ENCODE peak calls at places on chromosomes 12 and 14, in four cellular contexts. One of them, this sample, is unnamed.

GRCh38 chr12:19689226-19689625 is 249.9 kb downstream of the AEBP2 start:
- DNase-seq in AG09319: no peak
- DNase-seq in stimulated activated CD4-positive, alpha-beta T cell treated with anti-CD3 and anti-CD28 coated beads, TNF-alpha, amount 100 ng/mL, for 4 hours: no peak
- DNase-seq in DMS153: no peak
- DNase-seq in this sample: no peak

GRCh38 chr12:6333566-6333965 is 8.3 kb downstream of the TNFRSF1A start:
- DNase-seq in AG09319: no peak
- DNase-seq in stimulated activated CD4-positive, alpha-beta T cell treated with anti-CD3 and anti-CD28 coated beads, TNF-alpha, amount 100 ng/mL, for 4 hours: no peak
- DNase-seq in DMS153: no peak
- DNase-seq in this sample: no peak

GRCh38 chr12:69553626-69554248 is 31.5 kb upstream of the CCT2 start:
- DNase-seq in AG09319: peak
- DNase-seq in stimulated activated CD4-positive, alpha-beta T cell treated with anti-CD3 and anti-CD28 coated beads, TNF-alpha, amount 100 ng/mL, for 4 hours: no peak
- DNase-seq in DMS153: peak
- DNase-seq in this sample: peak

GRCh38 chr14:98069712-98070133 is 1202.3 kb downstream of the BCL11B start:
- DNase-seq in AG09319: no peak
- DNase-seq in stimulated activated CD4-positive, alpha-beta T cell treated with anti-CD3 and anti-CD28 coated beads, TNF-alpha, amount 100 ng/mL, for 4 hours: no peak
- DNase-seq in DMS153: no peak
- DNase-seq in this sample: peak

GRCh38 chr14:96297000-96297399 is 41.0 kb downstream of the BDKRB1 start:
- DNase-seq in AG09319: no peak
- DNase-seq in stimulated activated CD4-positive, alpha-beta T cell treated with anti-CD3 and anti-CD28 coated beads, TNF-alpha, amount 100 ng/mL, for 4 hours: no peak
- DNase-seq in DMS153: no peak
- DNase-seq in this sample: no peak

GRCh38 chr14:77000340-77001235 is 27.9 kb downstream of the IRF2BPL start:
- DNase-seq in AG09319: no peak
- DNase-seq in stimulated activated CD4-positive, alpha-beta T cell treated with anti-CD3 and anti-CD28 coated beads, TNF-alpha, amount 100 ng/mL, for 4 hours: no peak
- DNase-seq in DMS153: peak
- DNase-seq in this sample: no peak

GRCh38 chr12:77131977-77132490 is 66.7 kb upstream of the E2F7 start:
- DNase-seq in AG09319: no peak
- DNase-seq in stimulated activated CD4-positive, alpha-beta T cell treated with anti-CD3 and anti-CD28 coated beads, TNF-alpha, amount 100 ng/mL, for 4 hours: no peak
- DNase-seq in DMS153: no peak
- DNase-seq in this sample: no peak

GRCh38 chr12:15997910-15998309 is 86.8 kb downstream of the DERA start:
- DNase-seq in AG09319: no peak
- DNase-seq in stimulated activated CD4-positive, alpha-beta T cell treated with anti-CD3 and anti-CD28 coated beads, TNF-alpha, amount 100 ng/mL, for 4 hours: no peak
- DNase-seq in DMS153: no peak
- DNase-seq in this sample: no peak

GRCh38 chr12:116892318-116892717 is 11.1 kb upstream of the HRK start:
- DNase-seq in AG09319: no peak
- DNase-seq in stimulated activated CD4-positive, alpha-beta T cell treated with anti-CD3 and anti-CD28 coated beads, TNF-alpha, amount 100 ng/mL, for 4 hours: no peak
- DNase-seq in DMS153: no peak
- DNase-seq in this sample: no peak

GRCh38 chr12:123934829-123935228 is 37.8 kb downstream of the CCDC92 start:
- DNase-seq in AG09319: no peak
- DNase-seq in stimulated activated CD4-positive, alpha-beta T cell treated with anti-CD3 and anti-CD28 coated beads, TNF-alpha, amount 100 ng/mL, for 4 hours: no peak
- DNase-seq in DMS153: no peak
- DNase-seq in this sample: no peak

GRCh38 chr14:60789656-60790055 is 55.1 kb downstream of the MNAT1 start:
- DNase-seq in AG09319: no peak
- DNase-seq in stimulated activated CD4-positive, alpha-beta T cell treated with anti-CD3 and anti-CD28 coated beads, TNF-alpha, amount 100 ng/mL, for 4 hours: no peak
- DNase-seq in DMS153: no peak
- DNase-seq in this sample: no peak

GRCh38 chr12:62252576-62252975 is 7.6 kb upstream of the USP15 start:
- DNase-seq in AG09319: no peak
- DNase-seq in stimulated activated CD4-positive, alpha-beta T cell treated with anti-CD3 and anti-CD28 coated beads, TNF-alpha, amount 100 ng/mL, for 4 hours: no peak
- DNase-seq in DMS153: no peak
- DNase-seq in this sample: no peak

GRCh38 chr12:58930770-58931324 is 10.5 kb upstream of the LRIG3 start:
- DNase-seq in AG09319: no peak
- DNase-seq in stimulated activated CD4-positive, alpha-beta T cell treated with anti-CD3 and anti-CD28 coated beads, TNF-alpha, amount 100 ng/mL, for 4 hours: no peak
- DNase-seq in DMS153: no peak
- DNase-seq in this sample: no peak

GRCh38 chr12:115859231-115859630 is 418.3 kb downstream of the MED13L start:
- DNase-seq in AG09319: no peak
- DNase-seq in stimulated activated CD4-positive, alpha-beta T cell treated with anti-CD3 and anti-CD28 coated beads, TNF-alpha, amount 100 ng/mL, for 4 hours: no peak
- DNase-seq in DMS153: no peak
- DNase-seq in this sample: no peak

GRCh38 chr12:12908252-12908651 is 16.9 kb downstream of the GPRC5A start:
- DNase-seq in AG09319: no peak
- DNase-seq in stimulated activated CD4-positive, alpha-beta T cell treated with anti-CD3 and anti-CD28 coated beads, TNF-alpha, amount 100 ng/mL, for 4 hours: no peak
- DNase-seq in DMS153: no peak
- DNase-seq in this sample: no peak

GRCh38 chr12:70919597-70920035 is 922 bp downstream of the PTPRR start:
- DNase-seq in AG09319: no peak
- DNase-seq in stimulated activated CD4-positive, alpha-beta T cell treated with anti-CD3 and anti-CD28 coated beads, TNF-alpha, amount 100 ng/mL, for 4 hours: no peak
- DNase-seq in DMS153: no peak
- DNase-seq in this sample: no peak

This sample was measured in retinal pigment epithelial cell.